ENCODE peak calls at places on chromosome 13, in six cellular contexts. L, B, D, G, Z and V are unnamed samples.

GRCh38 chr13:103371271-103371670 is 305.1 kb upstream of the SLC10A2 start:
- DNase-seq in G (no peak), L (no peak), B (no peak), D (no peak), Z (no peak), V (peak)

GRCh38 chr13:40992678-40993077 is 26.4 kb downstream of the ELF1 start:
- DNase-seq in L (no peak), B (no peak), Z (no peak), G (no peak), D (no peak), V (no peak)

GRCh38 chr13:84607614-84608013 is 725.3 kb upstream of the SLITRK1 start:
- DNase-seq in L (no peak), G (no peak), B (no peak), D (peak), Z (no peak), V (no peak)

GRCh38 chr13:36548129-36548528 is 115.8 kb downstream of the CCNA1 start:
- DNase-seq in G (no peak), Z (no peak), L (no peak), D (no peak), B (no peak), V (no peak)

GRCh38 chr13:95540848-95541247 is 11.7 kb upstream of the CLDN10 start:
- DNase-seq in L (no peak), B (no peak), D (no peak), Z (no peak), G (no peak), V (no peak)

GRCh38 chr13:113861433-113862030 is 2.3 kb downstream of the GAS6 start:
- DNase-seq in B (peak), D (no peak), G (no peak), L (no peak), Z (no peak), V (no peak)

GRCh38 chr13:47858042-47858677 is 142.9 kb downstream of the SUCLA2 start:
- DNase-seq in D (no peak), G (no peak), B (no peak), Z (no peak), L (no peak), V (no peak)

GRCh38 chr13:78121459-78122348 is 203.1 kb upstream of the EDNRB start:
- DNase-seq in Z (peak), D (peak), L (no peak), G (peak), B (no peak), V (peak)

GRCh38 chr13:72536668-72537399 is 190.6 kb downstream of the MZT1 start:
- DNase-seq in D (no peak), B (no peak), G (no peak), L (no peak), Z (no peak), V (no peak)

GRCh38 chr13:39144941-39145533 is 106.8 kb downstream of the NHLRC3 start:
- DNase-seq in Z (peak), G (peak), B (peak), L (peak), D (peak), V (peak)

GRCh38 chr13:59103004-59103768 is 1060.5 kb downstream of the DIAPH3 start:
- DNase-seq in B (no peak), D (peak), G (peak), Z (no peak), L (no peak), V (no peak)

GRCh38 chr13:80033286-80033685 is 307.6 kb downstream of the SPRY2 start:
- DNase-seq in Z (no peak), L (no peak), G (no peak), D (no peak), B (no peak), V (no peak)

GRCh38 chr13:49869514-49869913 is 66.6 kb downstream of the SPRYD7 start:
- DNase-seq in B (peak), G (peak), D (peak), Z (no peak), L (peak), V (peak)

GRCh38 chr13:20441066-20441465 is 84.6 kb downstream of the CRYL1 start:
- DNase-seq in D (no peak), G (no peak), Z (no peak), B (no peak), L (no peak), V (no peak)

GRCh38 chr13:47680752-47681151 is 320.3 kb downstream of the SUCLA2 start:
- DNase-seq in Z (no peak), B (no peak), G (peak), L (no peak), D (peak), V (no peak)

GRCh38 chr13:24203726-24204295 is 43.3 kb downstream of the SPATA13 start:
- DNase-seq in Z (no peak), B (no peak), L (no peak), G (peak), D (peak), V (no peak)

GRCh38 chr13:86581711-86582110 is 782.5 kb upstream of the SLITRK6 start:
- DNase-seq in G (peak), Z (no peak), D (peak), B (no peak), L (no peak), V (no peak)

GRCh38 chr13:75258159-75258782 is 223.7 kb downstream of the TBC1D4 start:
- DNase-seq in L (no peak), D (peak), B (no peak), Z (peak), G (peak), V (no peak)

GRCh38 chr13:98853791-98854191 is 101.3 kb upstream of the SLC15A1 start:
- DNase-seq in L (no peak), D (peak), G (peak), B (no peak), Z (no peak), V (no peak)

GRCh38 chr13:61728468-61728867 is 312.8 kb upstream of the PCDH20 start:
- DNase-seq in D (no peak), B (no peak), Z (no peak), G (peak), L (no peak), V (no peak)

DNA sequence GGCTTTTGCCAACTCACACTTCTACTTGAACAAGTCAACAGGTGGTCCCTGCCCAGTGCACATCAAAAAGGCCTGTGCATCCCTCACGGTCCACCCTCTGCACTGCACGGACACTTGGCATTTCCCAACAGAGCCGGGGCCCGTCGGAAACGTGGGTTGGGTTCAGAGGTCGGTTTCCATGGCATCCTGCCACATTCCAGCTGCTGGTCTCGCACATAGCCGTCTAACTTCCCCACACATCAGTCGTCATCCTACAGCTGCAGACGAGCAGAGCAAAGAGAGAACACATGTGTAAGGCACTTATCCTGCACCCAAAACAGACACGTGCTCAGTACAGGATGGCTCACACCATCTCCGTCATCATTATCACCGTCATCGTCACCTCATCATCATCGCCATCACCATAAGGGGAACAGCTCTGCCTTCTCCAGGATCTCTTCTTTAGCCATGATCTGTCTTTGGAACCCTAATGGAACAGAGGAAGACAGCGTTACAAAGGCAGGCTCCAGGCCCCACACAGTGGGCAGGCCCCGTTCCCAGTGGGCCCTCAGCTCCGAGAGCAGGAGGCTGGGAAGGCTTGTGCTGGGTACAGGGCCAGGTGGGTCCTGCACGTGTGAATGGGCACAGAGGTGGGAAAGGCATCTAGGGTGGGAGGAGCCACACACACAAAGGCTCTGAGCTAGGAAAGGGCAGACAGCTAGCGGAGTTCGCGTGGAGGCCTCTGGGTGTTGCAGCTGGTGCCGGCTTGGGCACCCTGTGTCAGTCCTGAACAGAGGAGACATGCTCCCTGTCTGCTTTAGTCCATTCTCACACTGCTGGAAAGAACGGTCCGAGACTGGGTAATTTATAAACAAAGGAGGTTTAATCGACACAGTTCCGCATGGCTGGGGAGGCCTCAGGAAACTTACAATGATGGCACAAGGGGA is 170.8 kb upstream of the SOX1 start:
- DNase-seq in G (no peak), D (no peak), B (peak), L (no peak), Z (no peak), V (no peak)
- H3K23ac ChIP-seq in G (no peak), D (no peak), B (no peak), L (no peak), Z (no peak), V (no peak)

GRCh38 chr13:92564942-92565341 is 661.7 kb upstream of the GPC6 start:
- DNase-seq in Z (no peak), G (no peak), D (no peak), B (no peak), L (no peak), V (no peak)
- H3K4ac ChIP-seq in Z (no peak), G (no peak), D (no peak), B (no peak), L (no peak), V (no peak)

DNA sequence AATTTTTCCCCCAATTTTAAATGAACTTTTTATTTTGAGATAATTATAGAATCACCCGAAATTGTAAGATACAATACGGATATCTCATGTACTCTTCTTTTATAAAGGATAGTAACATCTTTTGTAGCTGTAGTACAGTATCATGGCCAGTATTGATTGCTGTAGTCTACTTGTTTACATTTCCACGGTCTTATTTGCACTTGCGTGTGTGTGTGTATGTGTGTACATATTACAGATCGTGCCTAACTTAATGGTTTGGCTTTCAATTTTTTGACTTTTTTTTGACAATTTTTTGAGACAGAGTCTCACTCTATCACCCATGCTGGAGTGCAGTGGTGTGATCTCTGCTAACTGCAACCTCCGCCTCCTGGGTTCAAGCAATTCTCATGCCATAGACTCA is 6.7 kb downstream of the PAN3 start:
- DNase-seq in G (no peak), D (no peak), B (no peak), L (no peak), Z (no peak), V (no peak)
- H4K91ac ChIP-seq in G (no peak), D (no peak), B (no peak), L (no peak), Z (no peak), V (no peak)

DNA sequence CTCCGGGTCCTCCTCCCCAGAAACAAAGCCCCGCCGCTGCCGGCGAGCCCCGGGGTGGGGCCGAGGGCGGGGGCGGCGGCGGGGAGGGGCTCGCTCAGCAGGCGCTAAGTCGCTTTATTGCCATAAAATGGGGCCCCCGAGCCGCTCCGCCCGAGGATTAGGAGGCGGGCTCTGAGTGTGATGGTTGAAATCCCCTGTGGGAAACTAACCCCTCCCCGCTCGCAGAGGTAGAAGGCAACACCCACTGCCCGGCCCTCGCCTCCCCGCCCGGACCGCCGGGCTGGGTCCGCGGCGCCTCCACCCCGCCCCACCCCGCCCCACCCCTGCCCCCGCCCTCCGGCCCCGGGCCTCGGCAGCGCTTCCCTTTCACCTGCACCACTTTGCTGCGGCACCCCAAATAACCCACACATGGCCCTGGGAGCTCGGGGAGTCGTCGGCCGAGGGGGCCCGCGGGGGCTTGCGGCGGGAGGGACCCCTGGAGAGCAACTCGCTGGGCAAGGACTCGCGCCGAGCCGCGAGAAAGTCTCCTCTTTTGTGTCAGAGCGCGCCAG is at the start of gene KLF12:
- DNase-seq in L (peak), B (peak), Z (peak), G (peak), D (peak), V (no peak)
- H3K23ac ChIP-seq in L (no peak), B (no peak), Z (peak), G (no peak), D (peak), V (no peak)

GRCh38 chr13:30616927-30617314 is 799 bp upstream of the USPL1 start:
- DNase-seq in D (peak), G (peak), Z (no peak), B (no peak), L (peak), V (peak)
- H3K4ac ChIP-seq in D (peak), G (peak), Z (no peak), B (no peak), L (no peak), V (peak)